ENCODE peak calls at places on chromosomes 12 and 14, in nine cellular contexts. One of them, this sample, is unnamed.
A peak's percentile ranks its signal among the peaks of the same experiment; 100 is the strongest.

GRCh38 chr12:130880411-130880885 is 8.6 kb downstream of the RAN start:
- DNase-seq in upper lobe of right lung: no peak
- DNase-seq in CD8-positive, alpha-beta memory T cell: no peak
- DNase-seq in body of pancreas: no peak
- DNase-seq in fibroblast of villous mesenchyme: no peak
- DNase-seq in IMR-90: no peak
- DNase-seq in left ventricle myocardium inferior: no peak
- DNase-seq in fibroblast of mammary gland: no peak
- DNase-seq in ascending aorta: no peak
- DNase-seq in this sample: no peak

GRCh38 chr12:96099986-96100385 is 64.6 kb upstream of the LTA4H start:
- DNase-seq in upper lobe of right lung: no peak
- DNase-seq in CD8-positive, alpha-beta memory T cell: no peak
- DNase-seq in body of pancreas: no peak
- DNase-seq in fibroblast of villous mesenchyme: no peak
- DNase-seq in IMR-90: no peak
- DNase-seq in left ventricle myocardium inferior: no peak
- DNase-seq in fibroblast of mammary gland: no peak
- DNase-seq in ascending aorta: no peak
- DNase-seq in this sample: no peak

GRCh38 chr12:101209319-101210302 is at the start of gene SLC5A8:
- DNase-seq in upper lobe of right lung: peak; percentile 72
- DNase-seq in CD8-positive, alpha-beta memory T cell: no peak
- DNase-seq in body of pancreas: peak; percentile 19
- DNase-seq in fibroblast of villous mesenchyme: no peak
- DNase-seq in IMR-90: no peak
- DNase-seq in left ventricle myocardium inferior: no peak
- DNase-seq in fibroblast of mammary gland: no peak
- DNase-seq in ascending aorta: no peak
- DNase-seq in this sample: peak; percentile 25

GRCh38 chr12:65170245-65170881 is 980 bp downstream of the LEMD3 start:
- DNase-seq in upper lobe of right lung: peak; percentile 88
- DNase-seq in CD8-positive, alpha-beta memory T cell: peak; percentile 66
- DNase-seq in body of pancreas: peak; percentile 57
- DNase-seq in fibroblast of villous mesenchyme: peak; percentile 62
- DNase-seq in IMR-90: peak; percentile 38
- DNase-seq in left ventricle myocardium inferior: peak; percentile 64
- DNase-seq in fibroblast of mammary gland: peak; percentile 54
- DNase-seq in ascending aorta: no peak
- DNase-seq in this sample: peak; percentile 74

GRCh38 chr14:54038724-54039123 is 82.1 kb upstream of the BMP4 start:
- DNase-seq in upper lobe of right lung: no peak
- DNase-seq in CD8-positive, alpha-beta memory T cell: no peak
- DNase-seq in body of pancreas: no peak
- DNase-seq in fibroblast of villous mesenchyme: no peak
- DNase-seq in IMR-90: no peak
- DNase-seq in left ventricle myocardium inferior: no peak
- DNase-seq in fibroblast of mammary gland: no peak
- DNase-seq in ascending aorta: no peak
- DNase-seq in this sample: no peak

GRCh38 chr14:48586099-48586498 is 910.7 kb upstream of the MDGA2 start:
- DNase-seq in upper lobe of right lung: no peak
- DNase-seq in CD8-positive, alpha-beta memory T cell: no peak
- DNase-seq in body of pancreas: no peak
- DNase-seq in fibroblast of villous mesenchyme: no peak
- DNase-seq in IMR-90: no peak
- DNase-seq in left ventricle myocardium inferior: no peak
- DNase-seq in fibroblast of mammary gland: no peak
- DNase-seq in ascending aorta: no peak
- DNase-seq in this sample: no peak

GRCh38 chr14:48333221-48333910 is 658.0 kb upstream of the MDGA2 start:
- DNase-seq in upper lobe of right lung: no peak
- DNase-seq in CD8-positive, alpha-beta memory T cell: no peak
- DNase-seq in body of pancreas: no peak
- DNase-seq in fibroblast of villous mesenchyme: no peak
- DNase-seq in IMR-90: no peak
- DNase-seq in left ventricle myocardium inferior: no peak
- DNase-seq in fibroblast of mammary gland: no peak
- DNase-seq in ascending aorta: no peak
- DNase-seq in this sample: no peak

GRCh38 chr14:105425823-105426247 is 6.2 kb downstream of the MTA1 start:
- DNase-seq in upper lobe of right lung: no peak
- DNase-seq in CD8-positive, alpha-beta memory T cell: no peak
- DNase-seq in body of pancreas: no peak
- DNase-seq in fibroblast of villous mesenchyme: no peak
- DNase-seq in IMR-90: no peak
- DNase-seq in left ventricle myocardium inferior: no peak
- DNase-seq in fibroblast of mammary gland: no peak
- DNase-seq in ascending aorta: no peak
- DNase-seq in this sample: no peak

GRCh38 chr12:69688021-69688420 is 11.1 kb downstream of the BEST3 start:
- DNase-seq in upper lobe of right lung: no peak
- DNase-seq in CD8-positive, alpha-beta memory T cell: no peak
- DNase-seq in body of pancreas: no peak
- DNase-seq in fibroblast of villous mesenchyme: no peak
- DNase-seq in IMR-90: peak; percentile 27
- DNase-seq in left ventricle myocardium inferior: no peak
- DNase-seq in fibroblast of mammary gland: no peak
- DNase-seq in ascending aorta: no peak
- DNase-seq in this sample: peak; percentile 20

GRCh38 chr14:43135877-43136411 is 1371.1 kb downstream of the FSCB start:
- DNase-seq in upper lobe of right lung: no peak
- DNase-seq in CD8-positive, alpha-beta memory T cell: no peak
- DNase-seq in body of pancreas: no peak
- DNase-seq in fibroblast of villous mesenchyme: no peak
- DNase-seq in IMR-90: no peak
- DNase-seq in left ventricle myocardium inferior: no peak
- DNase-seq in fibroblast of mammary gland: no peak
- DNase-seq in ascending aorta: no peak
- DNase-seq in this sample: no peak

GRCh38 chr12:26112703-26113147 is 12.1 kb downstream of the BHLHE41 start:
- DNase-seq in upper lobe of right lung: no peak
- DNase-seq in CD8-positive, alpha-beta memory T cell: no peak
- DNase-seq in body of pancreas: no peak
- DNase-seq in fibroblast of villous mesenchyme: peak; percentile 19
- DNase-seq in IMR-90: peak; percentile 22
- DNase-seq in left ventricle myocardium inferior: no peak
- DNase-seq in fibroblast of mammary gland: peak; percentile 45
- DNase-seq in ascending aorta: no peak
- DNase-seq in this sample: no peak
- H3K4me3 ChIP-seq in upper lobe of right lung: no peak overlapping the region
- H3K4me3 ChIP-seq in CD8-positive, alpha-beta memory T cell: no peak overlapping the region
- H3K4me3 ChIP-seq in body of pancreas: no peak overlapping the region
- H3K4me3 ChIP-seq in fibroblast of villous mesenchyme: no peak overlapping the region
- H3K4me3 ChIP-seq in IMR-90: no peak overlapping the region
- H3K4me3 ChIP-seq in left ventricle myocardium inferior: no peak overlapping the region
- H3K4me3 ChIP-seq in fibroblast of mammary gland: no peak overlapping the region
- H3K4me3 ChIP-seq in ascending aorta: no peak overlapping the region
- H3K4me3 ChIP-seq in this sample: no peak overlapping the region

DNA sequence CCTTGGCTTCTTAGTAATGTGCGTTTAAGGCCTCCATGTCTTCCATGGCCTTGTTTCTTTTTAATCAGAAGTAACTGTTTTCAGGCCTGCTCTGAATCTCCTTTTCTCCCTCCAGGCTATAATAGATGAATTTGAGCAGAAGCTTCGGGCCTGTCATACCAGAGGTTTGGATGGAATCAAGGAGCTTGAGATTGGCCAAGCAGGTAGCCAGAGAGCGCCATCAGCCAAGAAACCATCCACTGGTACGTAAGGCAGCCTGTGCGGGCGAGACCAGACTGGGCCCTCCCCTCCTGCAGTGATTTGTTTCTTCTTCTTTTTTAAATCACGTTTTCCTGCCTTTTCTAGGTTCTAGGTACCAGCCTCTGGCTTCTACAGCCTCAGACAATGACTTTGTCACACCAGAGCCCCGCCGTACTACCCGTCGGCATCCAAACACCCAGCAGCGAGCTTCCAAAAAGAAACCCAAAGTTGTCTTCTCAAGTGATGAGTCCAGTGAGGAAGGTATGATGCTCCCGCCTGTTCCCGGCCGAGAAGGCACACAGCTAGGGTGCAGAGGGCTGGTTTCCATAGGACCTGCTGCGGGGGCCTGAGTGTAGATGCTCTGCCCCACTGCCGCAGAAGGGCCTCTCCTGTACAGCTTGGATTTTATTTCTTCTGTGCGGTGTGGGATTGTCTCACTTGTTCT is 3.6 kb upstream of the GAPDH start:
- DNase-seq in upper lobe of right lung: no peak
- DNase-seq in CD8-positive, alpha-beta memory T cell: no peak
- DNase-seq in body of pancreas: no peak
- DNase-seq in fibroblast of villous mesenchyme: no peak
- DNase-seq in IMR-90: no peak
- DNase-seq in left ventricle myocardium inferior: no peak
- DNase-seq in fibroblast of mammary gland: no peak
- DNase-seq in ascending aorta: no peak
- DNase-seq in this sample: no peak
- H3K4me3 ChIP-seq in upper lobe of right lung: no peak overlapping the region
- H3K4me3 ChIP-seq in CD8-positive, alpha-beta memory T cell: no peak overlapping the region
- H3K4me3 ChIP-seq in body of pancreas: no peak overlapping the region
- H3K4me3 ChIP-seq in fibroblast of villous mesenchyme: no peak overlapping the region
- H3K4me3 ChIP-seq in IMR-90: no peak overlapping the region
- H3K4me3 ChIP-seq in left ventricle myocardium inferior: no peak overlapping the region
- H3K4me3 ChIP-seq in fibroblast of mammary gland: no peak overlapping the region
- H3K4me3 ChIP-seq in ascending aorta: no peak overlapping the region
- H3K4me3 ChIP-seq in this sample: no peak overlapping the region

GRCh38 chr12:42691991-42692557 is 102.5 kb upstream of the PRICKLE1 start:
- DNase-seq in upper lobe of right lung: no peak
- DNase-seq in CD8-positive, alpha-beta memory T cell: no peak
- DNase-seq in body of pancreas: no peak
- DNase-seq in fibroblast of villous mesenchyme: peak; percentile 52
- DNase-seq in IMR-90: no peak
- DNase-seq in left ventricle myocardium inferior: no peak
- DNase-seq in fibroblast of mammary gland: peak; percentile 39
- DNase-seq in ascending aorta: no peak
- DNase-seq in this sample: peak; percentile 38
- H3K4me3 ChIP-seq in upper lobe of right lung: peak overlapping the region; percentile 37
- H3K4me3 ChIP-seq in CD8-positive, alpha-beta memory T cell: no peak overlapping the region
- H3K4me3 ChIP-seq in body of pancreas: no peak overlapping the region
- H3K4me3 ChIP-seq in fibroblast of villous mesenchyme: peak overlapping the region; percentile 60
- H3K4me3 ChIP-seq in IMR-90: no peak overlapping the region
- H3K4me3 ChIP-seq in left ventricle myocardium inferior: peak overlapping the region; percentile 53
- H3K4me3 ChIP-seq in fibroblast of mammary gland: peak overlapping the region; percentile 32
- H3K4me3 ChIP-seq in ascending aorta: no peak overlapping the region
- H3K4me3 ChIP-seq in this sample: peak overlapping the region; percentile 35

GRCh38 chr14:100645200-100645985 is 58.2 kb upstream of the BEGAIN start:
- DNase-seq in upper lobe of right lung: peak; percentile 92
- DNase-seq in CD8-positive, alpha-beta memory T cell: peak; percentile 76
- DNase-seq in body of pancreas: peak; percentile 94
- DNase-seq in fibroblast of villous mesenchyme: peak; percentile 81
- DNase-seq in IMR-90: peak; percentile 76
- DNase-seq in left ventricle myocardium inferior: peak; percentile 71
- DNase-seq in fibroblast of mammary gland: peak; percentile 83
- DNase-seq in ascending aorta: no peak
- DNase-seq in this sample: peak; percentile 96
- H3K4me3 ChIP-seq in upper lobe of right lung: no peak overlapping the region
- H3K4me3 ChIP-seq in CD8-positive, alpha-beta memory T cell: no peak overlapping the region
- H3K4me3 ChIP-seq in body of pancreas: no peak overlapping the region
- H3K4me3 ChIP-seq in fibroblast of villous mesenchyme: no peak overlapping the region
- H3K4me3 ChIP-seq in IMR-90: no peak overlapping the region
- H3K4me3 ChIP-seq in left ventricle myocardium inferior: no peak overlapping the region
- H3K4me3 ChIP-seq in fibroblast of mammary gland: no peak overlapping the region
- H3K4me3 ChIP-seq in ascending aorta: no peak overlapping the region
- H3K4me3 ChIP-seq in this sample: no peak overlapping the region

GRCh38 chr14:103568952-103569351 is 6.2 kb downstream of the COA8 start:
- DNase-seq in upper lobe of right lung: no peak
- DNase-seq in CD8-positive, alpha-beta memory T cell: no peak
- DNase-seq in body of pancreas: no peak
- DNase-seq in fibroblast of villous mesenchyme: no peak
- DNase-seq in IMR-90: no peak
- DNase-seq in left ventricle myocardium inferior: no peak
- DNase-seq in fibroblast of mammary gland: no peak
- DNase-seq in ascending aorta: no peak
- DNase-seq in this sample: no peak
- H3K4me3 ChIP-seq in upper lobe of right lung: no peak overlapping the region
- H3K4me3 ChIP-seq in CD8-positive, alpha-beta memory T cell: no peak overlapping the region
- H3K4me3 ChIP-seq in body of pancreas: no peak overlapping the region
- H3K4me3 ChIP-seq in fibroblast of villous mesenchyme: no peak overlapping the region
- H3K4me3 ChIP-seq in IMR-90: no peak overlapping the region
- H3K4me3 ChIP-seq in left ventricle myocardium inferior: no peak overlapping the region
- H3K4me3 ChIP-seq in fibroblast of mammary gland: no peak overlapping the region
- H3K4me3 ChIP-seq in ascending aorta: no peak overlapping the region
- H3K4me3 ChIP-seq in this sample: no peak overlapping the region

DNA sequence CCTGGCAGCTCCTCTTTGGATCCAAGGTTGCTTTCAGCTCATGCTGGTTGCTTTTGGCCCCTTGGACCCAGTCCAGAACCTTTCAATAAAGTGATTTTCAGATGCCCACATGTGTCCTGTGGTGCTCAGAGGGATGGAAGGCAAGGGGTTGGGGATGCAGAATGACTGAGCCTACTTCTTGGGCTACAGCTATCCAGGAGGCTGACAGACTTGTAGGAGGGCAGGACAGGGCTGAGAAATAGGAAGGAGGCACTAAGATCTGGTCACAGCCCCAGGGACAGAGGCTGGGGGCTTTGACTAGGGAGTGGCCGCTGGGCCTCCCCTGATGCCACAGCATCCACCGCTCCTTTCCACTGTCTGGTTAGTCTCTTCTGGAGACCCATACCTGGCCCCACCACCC is 1.2 kb upstream of the HOXC11 start:
- DNase-seq in upper lobe of right lung: no peak
- DNase-seq in CD8-positive, alpha-beta memory T cell: no peak
- DNase-seq in body of pancreas: no peak
- DNase-seq in fibroblast of villous mesenchyme: no peak
- DNase-seq in IMR-90: no peak
- DNase-seq in left ventricle myocardium inferior: no peak
- DNase-seq in fibroblast of mammary gland: no peak
- DNase-seq in ascending aorta: no peak
- DNase-seq in this sample: no peak
- H3K4me3 ChIP-seq in upper lobe of right lung: no peak overlapping the region
- H3K4me3 ChIP-seq in CD8-positive, alpha-beta memory T cell: no peak overlapping the region
- H3K4me3 ChIP-seq in body of pancreas: no peak overlapping the region
- H3K4me3 ChIP-seq in fibroblast of villous mesenchyme: no peak overlapping the region
- H3K4me3 ChIP-seq in IMR-90: no peak overlapping the region
- H3K4me3 ChIP-seq in left ventricle myocardium inferior: no peak overlapping the region
- H3K4me3 ChIP-seq in fibroblast of mammary gland: no peak overlapping the region
- H3K4me3 ChIP-seq in ascending aorta: no peak overlapping the region
- H3K4me3 ChIP-seq in this sample: no peak overlapping the region

GRCh38 chr12:102484732-102485069 is 4.3 kb upstream of the IGF1 start:
- DNase-seq in upper lobe of right lung: no peak
- DNase-seq in CD8-positive, alpha-beta memory T cell: no peak
- DNase-seq in body of pancreas: no peak
- DNase-seq in fibroblast of villous mesenchyme: no peak
- DNase-seq in IMR-90: no peak
- DNase-seq in left ventricle myocardium inferior: no peak
- DNase-seq in fibroblast of mammary gland: no peak
- DNase-seq in ascending aorta: no peak
- DNase-seq in this sample: no peak

GRCh38 chr12:102486153-102486552 is 5.8 kb upstream of the IGF1 start:
- DNase-seq in upper lobe of right lung: no peak
- DNase-seq in CD8-positive, alpha-beta memory T cell: no peak
- DNase-seq in body of pancreas: no peak
- DNase-seq in fibroblast of villous mesenchyme: no peak
- DNase-seq in IMR-90: no peak
- DNase-seq in left ventricle myocardium inferior: no peak
- DNase-seq in fibroblast of mammary gland: no peak
- DNase-seq in ascending aorta: no peak
- DNase-seq in this sample: no peak

GRCh38 chr12:102484017-102484731 is 3.8 kb upstream of the IGF1 start:
- DNase-seq in upper lobe of right lung: no peak
- DNase-seq in CD8-positive, alpha-beta memory T cell: peak; percentile 31
- DNase-seq in body of pancreas: peak; percentile 65
- DNase-seq in fibroblast of villous mesenchyme: peak; percentile 66
- DNase-seq in IMR-90: peak; percentile 41
- DNase-seq in left ventricle myocardium inferior: peak; percentile 38
- DNase-seq in fibroblast of mammary gland: peak; percentile 66
- DNase-seq in ascending aorta: no peak
- DNase-seq in this sample: peak; percentile 69

GRCh38 chr12:102481705-102482104 is 1.3 kb upstream of the IGF1 start:
- DNase-seq in upper lobe of right lung: no peak
- DNase-seq in CD8-positive, alpha-beta memory T cell: no peak
- DNase-seq in body of pancreas: no peak
- DNase-seq in fibroblast of villous mesenchyme: no peak
- DNase-seq in IMR-90: no peak
- DNase-seq in left ventricle myocardium inferior: no peak
- DNase-seq in fibroblast of mammary gland: no peak
- DNase-seq in ascending aorta: no peak
- DNase-seq in this sample: no peak

GRCh38 chr12:102483466-102483865 is 3.1 kb upstream of the IGF1 start:
- DNase-seq in upper lobe of right lung: no peak
- DNase-seq in CD8-positive, alpha-beta memory T cell: no peak
- DNase-seq in body of pancreas: no peak
- DNase-seq in fibroblast of villous mesenchyme: no peak
- DNase-seq in IMR-90: no peak
- DNase-seq in left ventricle myocardium inferior: no peak
- DNase-seq in fibroblast of mammary gland: no peak
- DNase-seq in ascending aorta: no peak
- DNase-seq in this sample: no peak
- H3K4me3 ChIP-seq in upper lobe of right lung: no peak overlapping the region
- H3K4me3 ChIP-seq in CD8-positive, alpha-beta memory T cell: no peak overlapping the region
- H3K4me3 ChIP-seq in body of pancreas: no peak overlapping the region
- H3K4me3 ChIP-seq in fibroblast of villous mesenchyme: no peak overlapping the region
- H3K4me3 ChIP-seq in IMR-90: no peak overlapping the region
- H3K4me3 ChIP-seq in left ventricle myocardium inferior: no peak overlapping the region
- H3K4me3 ChIP-seq in fibroblast of mammary gland: no peak overlapping the region
- H3K4me3 ChIP-seq in ascending aorta: no peak overlapping the region
- H3K4me3 ChIP-seq in this sample: no peak overlapping the region

This sample was measured in testis.